ENCODE peak calls at places on chromosome X, in four cellular contexts. One of them, this sample, is unnamed.

GRCh38 chrX:152136312-152136711 is 2.1 kb downstream of the MAGEA10 start:
- DNase-seq in CD4-positive, alpha-beta T cell: no peak
- DNase-seq in stimulated activated CD4-positive, alpha-beta T cell treated with anti-CD3 and anti-CD28 coated beads, Interleukin-15, amount 100 ng/mL, for 24 hours: no peak
- DNase-seq in left ventricle myocardium superior: no peak
- DNase-seq in this sample: no peak

GRCh38 chrX:51182545-51182944 is 150.1 kb upstream of the NUDT10 start:
- DNase-seq in stimulated activated CD4-positive, alpha-beta T cell treated with anti-CD3 and anti-CD28 coated beads, Interleukin-15, amount 100 ng/mL, for 24 hours: no peak
- DNase-seq in CD4-positive, alpha-beta T cell: no peak
- DNase-seq in left ventricle myocardium superior: no peak
- DNase-seq in this sample: no peak

GRCh38 chrX:81120936-81121351 is 80.8 kb downstream of the HMGN5 start:
- DNase-seq in CD4-positive, alpha-beta T cell: peak; percentile 8
- DNase-seq in left ventricle myocardium superior: no peak
- DNase-seq in stimulated activated CD4-positive, alpha-beta T cell treated with anti-CD3 and anti-CD28 coated beads, Interleukin-15, amount 100 ng/mL, for 24 hours: peak; percentile 58
- DNase-seq in this sample: no peak

GRCh38 chrX:68851082-68851481 is 22.3 kb downstream of the EFNB1 start:
- DNase-seq in left ventricle myocardium superior: no peak
- DNase-seq in stimulated activated CD4-positive, alpha-beta T cell treated with anti-CD3 and anti-CD28 coated beads, Interleukin-15, amount 100 ng/mL, for 24 hours: no peak
- DNase-seq in CD4-positive, alpha-beta T cell: no peak
- DNase-seq in this sample: no peak

GRCh38 chrX:55981603-55982002 is 250.6 kb upstream of the KLF8 start:
- DNase-seq in CD4-positive, alpha-beta T cell: no peak
- DNase-seq in stimulated activated CD4-positive, alpha-beta T cell treated with anti-CD3 and anti-CD28 coated beads, Interleukin-15, amount 100 ng/mL, for 24 hours: no peak
- DNase-seq in left ventricle myocardium superior: no peak
- DNase-seq in this sample: no peak

GRCh38 chrX:152817082-152817744 is 13.3 kb downstream of the CETN2 start:
- DNase-seq in stimulated activated CD4-positive, alpha-beta T cell treated with anti-CD3 and anti-CD28 coated beads, Interleukin-15, amount 100 ng/mL, for 24 hours: peak; percentile 11
- DNase-seq in CD4-positive, alpha-beta T cell: no peak
- DNase-seq in left ventricle myocardium superior: no peak
- DNase-seq in this sample: no peak

GRCh38 chrX:110413727-110414124 is 55.1 kb downstream of the RTL9 start:
- DNase-seq in stimulated activated CD4-positive, alpha-beta T cell treated with anti-CD3 and anti-CD28 coated beads, Interleukin-15, amount 100 ng/mL, for 24 hours: no peak
- DNase-seq in left ventricle myocardium superior: no peak
- DNase-seq in CD4-positive, alpha-beta T cell: no peak
- DNase-seq in this sample: no peak

GRCh38 chrX:9825129-9825865 is 39.1 kb downstream of the SHROOM2 start:
- DNase-seq in stimulated activated CD4-positive, alpha-beta T cell treated with anti-CD3 and anti-CD28 coated beads, Interleukin-15, amount 100 ng/mL, for 24 hours: no peak
- DNase-seq in left ventricle myocardium superior: no peak
- DNase-seq in CD4-positive, alpha-beta T cell: no peak
- DNase-seq in this sample: no peak

GRCh38 chrX:153650959-153651358 is 4.0 kb downstream of the DUSP9 start:
- DNase-seq in CD4-positive, alpha-beta T cell: no peak
- DNase-seq in left ventricle myocardium superior: no peak
- DNase-seq in stimulated activated CD4-positive, alpha-beta T cell treated with anti-CD3 and anti-CD28 coated beads, Interleukin-15, amount 100 ng/mL, for 24 hours: no peak
- DNase-seq in this sample: no peak

GRCh38 chrX:134377537-134377936 is 82.4 kb upstream of the HPRT1 start:
- DNase-seq in CD4-positive, alpha-beta T cell: no peak
- DNase-seq in left ventricle myocardium superior: no peak
- DNase-seq in stimulated activated CD4-positive, alpha-beta T cell treated with anti-CD3 and anti-CD28 coated beads, Interleukin-15, amount 100 ng/mL, for 24 hours: peak; percentile 31
- DNase-seq in this sample: no peak

GRCh38 chrX:1466971-1467561 is 14.4 kb upstream of the ASMTL start:
- DNase-seq in stimulated activated CD4-positive, alpha-beta T cell treated with anti-CD3 and anti-CD28 coated beads, Interleukin-15, amount 100 ng/mL, for 24 hours: peak; percentile 55
- DNase-seq in left ventricle myocardium superior: no peak
- DNase-seq in CD4-positive, alpha-beta T cell: no peak
- DNase-seq in this sample: peak; percentile 51

GRCh38 chrX:136711147-136711546 is 63.2 kb downstream of the CD40LG start:
- DNase-seq in left ventricle myocardium superior: peak; percentile 51
- DNase-seq in stimulated activated CD4-positive, alpha-beta T cell treated with anti-CD3 and anti-CD28 coated beads, Interleukin-15, amount 100 ng/mL, for 24 hours: peak; percentile 30
- DNase-seq in CD4-positive, alpha-beta T cell: no peak
- DNase-seq in this sample: no peak

GRCh38 chrX:40167240-40168182 is 69.8 kb upstream of the BCOR start:
- DNase-seq in stimulated activated CD4-positive, alpha-beta T cell treated with anti-CD3 and anti-CD28 coated beads, Interleukin-15, amount 100 ng/mL, for 24 hours: peak; percentile 34
- DNase-seq in left ventricle myocardium superior: peak; percentile 59
- DNase-seq in CD4-positive, alpha-beta T cell: no peak
- DNase-seq in this sample: no peak

GRCh38 chrX:40853004-40853815 is 117.9 kb upstream of the MED14 start:
- DNase-seq in stimulated activated CD4-positive, alpha-beta T cell treated with anti-CD3 and anti-CD28 coated beads, Interleukin-15, amount 100 ng/mL, for 24 hours: no peak
- DNase-seq in left ventricle myocardium superior: no peak
- DNase-seq in CD4-positive, alpha-beta T cell: no peak
- DNase-seq in this sample: no peak

GRCh38 chrX:11100281-11101035 is 10.7 kb upstream of the HCCS start:
- DNase-seq in stimulated activated CD4-positive, alpha-beta T cell treated with anti-CD3 and anti-CD28 coated beads, Interleukin-15, amount 100 ng/mL, for 24 hours: no peak
- DNase-seq in left ventricle myocardium superior: no peak
- DNase-seq in CD4-positive, alpha-beta T cell: no peak
- DNase-seq in this sample: no peak

GRCh38 chrX:21181232-21181853 is 192.9 kb upstream of the CNKSR2 start:
- DNase-seq in stimulated activated CD4-positive, alpha-beta T cell treated with anti-CD3 and anti-CD28 coated beads, Interleukin-15, amount 100 ng/mL, for 24 hours: no peak
- DNase-seq in CD4-positive, alpha-beta T cell: no peak
- DNase-seq in left ventricle myocardium superior: no peak
- DNase-seq in this sample: no peak

GRCh38 chrX:25275159-25275558 is 259.4 kb upstream of the ARX start:
- DNase-seq in left ventricle myocardium superior: no peak
- DNase-seq in stimulated activated CD4-positive, alpha-beta T cell treated with anti-CD3 and anti-CD28 coated beads, Interleukin-15, amount 100 ng/mL, for 24 hours: no peak
- DNase-seq in CD4-positive, alpha-beta T cell: no peak
- DNase-seq in this sample: no peak

GRCh38 chrX:31483336-31483735 is 411.5 kb upstream of the FTHL17 start:
- DNase-seq in left ventricle myocardium superior: no peak
- DNase-seq in CD4-positive, alpha-beta T cell: no peak
- DNase-seq in stimulated activated CD4-positive, alpha-beta T cell treated with anti-CD3 and anti-CD28 coated beads, Interleukin-15, amount 100 ng/mL, for 24 hours: no peak
- DNase-seq in this sample: no peak

GRCh38 chrX:115449742-115450141 is 111.2 kb upstream of the PLS3 start:
- DNase-seq in left ventricle myocardium superior: peak; percentile 73
- DNase-seq in CD4-positive, alpha-beta T cell: no peak
- DNase-seq in stimulated activated CD4-positive, alpha-beta T cell treated with anti-CD3 and anti-CD28 coated beads, Interleukin-15, amount 100 ng/mL, for 24 hours: no peak
- DNase-seq in this sample: no peak

GRCh38 chrX:45372151-45372550 is 171.5 kb upstream of the DIPK2B start:
- DNase-seq in CD4-positive, alpha-beta T cell: no peak
- DNase-seq in left ventricle myocardium superior: no peak
- DNase-seq in stimulated activated CD4-positive, alpha-beta T cell treated with anti-CD3 and anti-CD28 coated beads, Interleukin-15, amount 100 ng/mL, for 24 hours: no peak
- DNase-seq in this sample: no peak

GRCh38 chrX:30824275-30824674 is 64.8 kb downstream of the TAB3 start:
- DNase-seq in CD4-positive, alpha-beta T cell: no peak
- DNase-seq in stimulated activated CD4-positive, alpha-beta T cell treated with anti-CD3 and anti-CD28 coated beads, Interleukin-15, amount 100 ng/mL, for 24 hours: no peak
- DNase-seq in left ventricle myocardium superior: no peak
- DNase-seq in this sample: no peak

GRCh38 chrX:103637604-103638338 is 9.0 kb downstream of the TCEAL1 start:
- DNase-seq in CD4-positive, alpha-beta T cell: no peak
- DNase-seq in stimulated activated CD4-positive, alpha-beta T cell treated with anti-CD3 and anti-CD28 coated beads, Interleukin-15, amount 100 ng/mL, for 24 hours: no peak
- DNase-seq in left ventricle myocardium superior: no peak
- DNase-seq in this sample: no peak

GRCh38 chrX:119121341-119121740 is 6.3 kb downstream of the KIAA1210 start:
- DNase-seq in left ventricle myocardium superior: no peak
- DNase-seq in stimulated activated CD4-positive, alpha-beta T cell treated with anti-CD3 and anti-CD28 coated beads, Interleukin-15, amount 100 ng/mL, for 24 hours: no peak
- DNase-seq in CD4-positive, alpha-beta T cell: no peak
- DNase-seq in this sample: no peak

GRCh38 chrX:7330971-7331746 is 183.2 kb upstream of the PUDP start:
- DNase-seq in stimulated activated CD4-positive, alpha-beta T cell treated with anti-CD3 and anti-CD28 coated beads, Interleukin-15, amount 100 ng/mL, for 24 hours: no peak
- DNase-seq in left ventricle myocardium superior: peak; percentile 22
- DNase-seq in CD4-positive, alpha-beta T cell: no peak
- DNase-seq in this sample: no peak

GRCh38 chrX:118495061-118495921 is at the start of gene DOCK11:
- DNase-seq in stimulated activated CD4-positive, alpha-beta T cell treated with anti-CD3 and anti-CD28 coated beads, Interleukin-15, amount 100 ng/mL, for 24 hours: peak; percentile 85
- DNase-seq in CD4-positive, alpha-beta T cell: peak; percentile 79
- DNase-seq in left ventricle myocardium superior: peak; percentile 83
- DNase-seq in this sample: peak; percentile 69

GRCh38 chrX:8692886-8693285 is 39.1 kb downstream of the ANOS1 start:
- DNase-seq in left ventricle myocardium superior: no peak
- DNase-seq in stimulated activated CD4-positive, alpha-beta T cell treated with anti-CD3 and anti-CD28 coated beads, Interleukin-15, amount 100 ng/mL, for 24 hours: no peak
- DNase-seq in CD4-positive, alpha-beta T cell: no peak
- DNase-seq in this sample: no peak

GRCh38 chrX:110477593-110478228 is 119.1 kb downstream of the RTL9 start:
- DNase-seq in CD4-positive, alpha-beta T cell: no peak
- DNase-seq in left ventricle myocardium superior: no peak
- DNase-seq in stimulated activated CD4-positive, alpha-beta T cell treated with anti-CD3 and anti-CD28 coated beads, Interleukin-15, amount 100 ng/mL, for 24 hours: no peak
- DNase-seq in this sample: no peak

GRCh38 chrX:132480581-132481203 is 8.1 kb downstream of the MBNL3 start:
- DNase-seq in stimulated activated CD4-positive, alpha-beta T cell treated with anti-CD3 and anti-CD28 coated beads, Interleukin-15, amount 100 ng/mL, for 24 hours: peak; percentile 38
- DNase-seq in CD4-positive, alpha-beta T cell: peak; percentile 17
- DNase-seq in left ventricle myocardium superior: no peak
- DNase-seq in this sample: peak; percentile 32

GRCh38 chrX:46140272-46140671 is 404.9 kb downstream of the ZNF674 start:
- DNase-seq in stimulated activated CD4-positive, alpha-beta T cell treated with anti-CD3 and anti-CD28 coated beads, Interleukin-15, amount 100 ng/mL, for 24 hours: peak; percentile 4
- DNase-seq in CD4-positive, alpha-beta T cell: no peak
- DNase-seq in left ventricle myocardium superior: no peak
- DNase-seq in this sample: no peak

GRCh38 chrX:126509917-126510316 is 42.7 kb downstream of the DCAF12L1 start:
- DNase-seq in stimulated activated CD4-positive, alpha-beta T cell treated with anti-CD3 and anti-CD28 coated beads, Interleukin-15, amount 100 ng/mL, for 24 hours: no peak
- DNase-seq in CD4-positive, alpha-beta T cell: no peak
- DNase-seq in left ventricle myocardium superior: no peak
- DNase-seq in this sample: no peak

GRCh38 chrX:24646745-24647182 is 383 bp downstream of the PCYT1B start:
- DNase-seq in CD4-positive, alpha-beta T cell: no peak
- DNase-seq in stimulated activated CD4-positive, alpha-beta T cell treated with anti-CD3 and anti-CD28 coated beads, Interleukin-15, amount 100 ng/mL, for 24 hours: peak; percentile 1
- DNase-seq in left ventricle myocardium superior: no peak
- DNase-seq in this sample: no peak

GRCh38 chrX:117998171-117998570 is 118.4 kb downstream of the KLHL13 start:
- DNase-seq in stimulated activated CD4-positive, alpha-beta T cell treated with anti-CD3 and anti-CD28 coated beads, Interleukin-15, amount 100 ng/mL, for 24 hours: no peak
- DNase-seq in left ventricle myocardium superior: no peak
- DNase-seq in CD4-positive, alpha-beta T cell: no peak
- DNase-seq in this sample: no peak

GRCh38 chrX:134191276-134191675 is 45.7 kb upstream of the CCDC160 start:
- DNase-seq in CD4-positive, alpha-beta T cell: no peak
- DNase-seq in stimulated activated CD4-positive, alpha-beta T cell treated with anti-CD3 and anti-CD28 coated beads, Interleukin-15, amount 100 ng/mL, for 24 hours: no peak
- DNase-seq in left ventricle myocardium superior: no peak
- DNase-seq in this sample: no peak

GRCh38 chrX:113429011-113429410 is 588.4 kb upstream of the AMOT start:
- DNase-seq in CD4-positive, alpha-beta T cell: no peak
- DNase-seq in left ventricle myocardium superior: no peak
- DNase-seq in stimulated activated CD4-positive, alpha-beta T cell treated with anti-CD3 and anti-CD28 coated beads, Interleukin-15, amount 100 ng/mL, for 24 hours: no peak
- DNase-seq in this sample: no peak

GRCh38 chrX:110795645-110796510 is at the start of gene CHRDL1:
- DNase-seq in stimulated activated CD4-positive, alpha-beta T cell treated with anti-CD3 and anti-CD28 coated beads, Interleukin-15, amount 100 ng/mL, for 24 hours: peak; percentile 3
- DNase-seq in left ventricle myocardium superior: peak; percentile 39
- DNase-seq in CD4-positive, alpha-beta T cell: no peak
- DNase-seq in this sample: no peak